ENCODE peak calls at places on chromosome 20, in nine cellular contexts. Z is GM13976, L is WERI-Rb-1, F is GM13977, P is RWPE1, O is B cell, Q is mesothelial cell of epicardium, A is neural crest cell, T is psoas muscle. X is an unnamed sample.
A peak's percentile ranks its signal among the peaks of the same experiment; 100 is the strongest.

GRCh38 chr20:16810216-16810615 is 62.1 kb downstream of the OTOR start:
- DNase-seq in P (no peak), L (no peak), T (no peak), F (no peak), Q (no peak), A (no peak), Z (no peak), O (no peak), X (no peak)

GRCh38 chr20:45372646-45373352 is 5.3 kb downstream of the TP53TG5 start:
- DNase-seq in P (no peak), O (no peak), L (no peak), F (no peak), T (peak; percentile 45), Z (no peak), A (no peak), Q (no peak), X (no peak)

GRCh38 chr20:4160761-4161305 is 145.5 kb upstream of the RNF24 start:
- DNase-seq in O (no peak), Q (peak; percentile 58), P (no peak), A (peak; percentile 68), Z (no peak), F (no peak), L (no peak), T (no peak), X (peak; percentile 69)

GRCh38 chr20:25054995-25055629 is 2.8 kb downstream of the ACSS1 start:
- DNase-seq in Q (no peak), A (no peak), Z (no peak), O (no peak), P (peak; percentile 50), F (no peak), T (no peak), L (no peak), X (no peak)

GRCh38 chr20:3751664-3752385 is 15.7 kb downstream of the ADISSP start:
- DNase-seq in Q (no peak), P (peak; percentile 58), T (peak; percentile 53), L (no peak), O (peak; percentile 72), A (no peak), Z (peak; percentile 73), F (no peak), X (peak; percentile 55)

GRCh38 chr20:24686156-24686555 is 216.7 kb downstream of the SYNDIG1 start:
- DNase-seq in L (no peak), Q (no peak), P (no peak), Z (no peak), O (no peak), T (no peak), F (no peak), A (no peak), X (no peak)

GRCh38 chr20:37513764-37514359 is 7.2 kb upstream of the NNAT start:
- DNase-seq in O (no peak), P (no peak), Q (no peak), L (no peak), A (no peak), F (no peak), T (no peak), Z (no peak), X (no peak)

GRCh38 chr20:23646106-23646958 is 8.6 kb upstream of the CST3 start:
- DNase-seq in A (no peak), Z (no peak), F (no peak), P (no peak), L (no peak), O (no peak), T (no peak), Q (no peak), X (no peak)

GRCh38 chr20:44182135-44182765 is 4.7 kb downstream of the JPH2 start:
- DNase-seq in F (no peak), Q (no peak), L (no peak), A (no peak), Z (no peak), O (no peak), T (no peak), P (no peak), X (no peak)

GRCh38 chr20:9400371-9401025 is 113.9 kb upstream of the LAMP5 start:
- DNase-seq in L (no peak), Z (no peak), T (no peak), P (no peak), A (no peak), Q (no peak), F (no peak), O (no peak), X (no peak)

DNA sequence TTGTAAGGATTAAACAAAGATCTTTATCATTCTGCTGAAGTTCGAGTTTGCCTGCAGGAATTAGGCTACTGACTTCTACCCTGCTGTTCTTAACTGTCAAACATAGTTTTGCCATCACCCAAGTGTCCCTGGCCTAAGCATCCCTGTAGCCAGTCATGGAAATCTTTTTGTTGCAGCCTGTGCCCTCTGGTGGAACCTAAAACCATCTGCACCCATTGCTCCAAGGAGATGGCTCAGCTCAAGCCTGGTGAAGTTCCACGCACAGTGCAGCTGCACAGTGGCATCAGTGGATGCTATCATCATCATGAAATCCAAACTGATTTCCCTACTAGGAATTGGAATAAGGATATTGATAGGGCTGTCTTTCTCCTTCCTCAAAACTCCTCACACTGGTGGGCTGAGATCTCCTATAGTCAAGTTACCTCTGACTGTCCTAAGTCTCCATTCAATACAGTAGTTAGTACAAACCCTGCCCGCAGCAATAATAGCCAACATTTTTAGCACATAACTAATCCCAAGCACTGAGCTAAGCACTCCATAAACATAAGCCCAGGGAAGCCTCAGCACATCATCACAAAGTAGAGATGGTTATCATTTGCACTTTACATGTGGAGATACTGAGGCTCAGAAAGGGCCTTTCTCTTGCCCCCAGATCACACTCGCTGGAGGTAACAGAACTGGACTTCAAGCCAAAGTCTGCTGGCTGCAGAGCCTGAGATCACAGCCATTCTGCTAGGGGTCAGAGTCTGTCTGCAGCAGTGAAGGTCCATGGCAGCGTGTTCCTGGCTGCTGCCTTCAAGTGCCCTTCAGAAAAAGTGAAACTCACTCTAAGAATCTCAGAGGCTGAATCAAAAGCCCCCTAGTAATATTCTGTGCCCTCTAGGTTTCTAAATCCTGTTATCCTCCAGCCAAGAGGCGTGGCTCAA is 77.2 kb upstream of the MC3R start:
- DNase-seq in Z (no peak), L (no peak), T (no peak), Q (no peak), P (peak; percentile 41), O (no peak), A (no peak), F (no peak), X (no peak)
- TF ChIP-seq CTCF in Z (no peak), L (peak; percentile 18), T (peak; percentile 9), Q (no peak), P (peak; percentile 39), O (no peak), A (no peak), F (peak; percentile 20), X (no peak)

DNA sequence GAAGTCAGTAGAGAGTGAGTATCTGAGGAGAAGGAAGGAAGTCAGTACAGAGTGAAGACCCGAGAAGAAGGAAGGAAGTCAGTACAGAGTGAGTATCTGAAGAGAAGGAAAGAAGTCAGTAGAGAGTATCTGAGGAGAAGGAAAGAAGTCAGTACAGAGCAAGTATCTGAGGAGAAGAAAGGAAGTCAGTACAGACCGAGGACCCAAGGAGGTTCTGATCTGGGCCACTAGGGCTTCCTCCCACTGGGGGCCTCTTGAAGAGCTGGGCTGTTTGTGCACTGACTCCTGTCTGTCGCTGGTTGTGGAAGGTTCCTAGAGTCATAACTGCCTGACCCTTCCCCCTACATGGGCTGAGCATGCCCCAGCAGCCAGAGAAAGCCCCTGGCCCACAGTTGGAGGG is 396.2 kb downstream of the PREX1 start:
- DNase-seq in T (no peak), F (no peak), A (no peak), L (no peak), Z (no peak), P (no peak), Q (no peak), O (no peak), X (no peak)
- TF ChIP-seq CTCF in T (no peak), F (no peak), A (no peak), L (no peak), Z (no peak), P (no peak), Q (no peak), O (no peak), X (no peak)

GRCh38 chr20:41746635-41747034 is 128.5 kb upstream of the CHD6 start:
- DNase-seq in O (no peak), Q (no peak), P (no peak), L (peak; percentile 22), A (no peak), F (no peak), T (no peak), Z (no peak), X (no peak)
- TF ChIP-seq CTCF in O (no peak), Q (no peak), P (no peak), L (peak; percentile 53), A (no peak), F (peak; percentile 17), T (no peak), Z (no peak), X (no peak)

GRCh38 chr20:34873583-34874093 is 982 bp upstream of the GGT7 start:
- DNase-seq in L (no peak), Z (no peak), F (no peak), T (no peak), P (no peak), A (no peak), O (no peak), Q (no peak), X (no peak)

GRCh38 chr20:34875657-34876160 is 703 bp upstream of the ACSS2 start:
- DNase-seq in Z (no peak), F (no peak), Q (no peak), P (no peak), T (no peak), L (no peak), O (no peak), A (no peak), X (no peak)

GRCh38 chr20:34874094-34874654 is 1.5 kb upstream of the GGT7 start:
- DNase-seq in A (peak; percentile 75), F (peak; percentile 73), T (peak; percentile 63), O (peak; percentile 43), L (peak; percentile 84), Z (peak; percentile 65), P (peak; percentile 94), Q (peak; percentile 72), X (peak; percentile 82)

GRCh38 chr20:34877002-34877264 is 521 bp downstream of the ACSS2 start:
- DNase-seq in Q (no peak), O (no peak), L (no peak), Z (no peak), P (no peak), T (no peak), F (no peak), A (no peak), X (no peak)

GRCh38 chr20:34876161-34877001 is at the start of gene ACSS2:
- DNase-seq in F (peak; percentile 91), L (peak; percentile 93), A (peak; percentile 100), Z (peak; percentile 93), Q (peak; percentile 98), P (peak; percentile 100), T (peak; percentile 99), O (peak; percentile 94), X (peak; percentile 99)
- TF ChIP-seq CTCF in F (no peak), L (no peak), A (no peak), Z (no peak), Q (no peak), P (no peak), T (no peak), O (no peak), X (no peak)

DNA sequence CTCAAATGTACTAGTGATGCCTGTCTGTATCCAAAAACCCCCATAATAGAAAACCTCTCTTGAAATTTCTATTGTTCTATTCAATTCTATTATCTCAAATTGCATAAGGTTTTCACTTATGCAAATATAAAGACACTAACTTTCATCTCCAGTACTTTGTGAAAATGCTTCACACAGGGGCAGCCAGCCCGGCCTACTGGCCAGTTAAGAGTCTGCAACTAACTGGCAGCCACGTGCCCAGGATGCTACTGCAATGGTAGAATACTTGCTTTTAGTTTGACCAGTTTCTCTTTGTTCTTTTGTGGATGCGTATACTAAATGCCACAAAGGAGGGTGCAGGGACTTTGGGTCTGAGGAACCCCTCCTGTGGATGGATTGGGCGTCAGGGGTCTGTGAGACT is 557.9 kb upstream of the JAG1 start:
- DNase-seq in O (no peak), Z (no peak), P (no peak), T (no peak), A (no peak), F (no peak), Q (no peak), L (no peak), X (no peak)
- TF ChIP-seq CTCF in O (no peak), Z (no peak), P (no peak), T (no peak), A (no peak), F (peak; percentile 10), Q (no peak), L (no peak), X (no peak)